ENCODE peak calls at places on chromosomes 7 and 10, in six cellular contexts. One of them, this sample, is unnamed. For H3K9me3, the result is how much of the 10 kb centered on the place peaks cover.

GRCh38 chr10:126208736-126209317 is 179.4 kb downstream of the ADAM12 start:
- DNase-seq in HCT116: no peak
- DNase-seq in SK-N-SH: no peak
- DNase-seq in HepG2: no peak
- DNase-seq in H1: no peak
- DNase-seq in GM12878: no peak
- DNase-seq in this sample: no peak

GRCh38 chr10:61692447-61692846 is 29.7 kb downstream of the CABCOCO1 start:
- DNase-seq in HCT116: no peak
- DNase-seq in SK-N-SH: no peak
- DNase-seq in HepG2: no peak
- DNase-seq in H1: no peak
- DNase-seq in GM12878: no peak
- DNase-seq in this sample: no peak

GRCh38 chr7:131336956-131337355 is 9.3 kb downstream of the MKLN1 start:
- DNase-seq in HCT116: peak
- DNase-seq in SK-N-SH: no peak
- DNase-seq in HepG2: peak
- DNase-seq in H1: no peak
- DNase-seq in GM12878: no peak
- DNase-seq in this sample: no peak

GRCh38 chr7:388961-389701 is 99.2 kb downstream of the FOXL3 start:
- DNase-seq in HCT116: no peak
- DNase-seq in SK-N-SH: no peak
- DNase-seq in HepG2: no peak
- DNase-seq in H1: no peak
- DNase-seq in GM12878: no peak
- DNase-seq in this sample: no peak

GRCh38 chr10:24453404-24453830 is 244.5 kb downstream of the KIAA1217 start:
- DNase-seq in HCT116: no peak
- DNase-seq in SK-N-SH: peak
- DNase-seq in HepG2: no peak
- DNase-seq in H1: no peak
- DNase-seq in GM12878: no peak
- DNase-seq in this sample: no peak

GRCh38 chr10:71078454-71079145 is 133.8 kb upstream of the UNC5B start:
- DNase-seq in HCT116: no peak
- DNase-seq in SK-N-SH: no peak
- DNase-seq in HepG2: no peak
- DNase-seq in H1: no peak
- DNase-seq in GM12878: no peak
- DNase-seq in this sample: no peak

GRCh38 chr10:71237843-71238623 is 25.7 kb downstream of the UNC5B start:
- DNase-seq in HCT116: no peak
- DNase-seq in SK-N-SH: no peak
- DNase-seq in HepG2: no peak
- DNase-seq in H1: no peak
- DNase-seq in GM12878: no peak
- DNase-seq in this sample: no peak

GRCh38 chr7:48033922-48034321 is 1.4 kb upstream of the C7orf57 start:
- DNase-seq in HCT116: no peak
- DNase-seq in SK-N-SH: no peak
- DNase-seq in HepG2: no peak
- DNase-seq in H1: no peak
- DNase-seq in GM12878: no peak
- DNase-seq in this sample: no peak

GRCh38 chr7:10973942-10974716 is 457 bp downstream of the PHF14 start:
- DNase-seq in HCT116: no peak
- DNase-seq in SK-N-SH: peak
- DNase-seq in HepG2: peak
- DNase-seq in H1: no peak
- DNase-seq in GM12878: no peak
- DNase-seq in this sample: no peak

GRCh38 chr7:100884741-100885439 is 4.6 kb downstream of the UFSP1 start:
- DNase-seq in HCT116: no peak
- DNase-seq in SK-N-SH: peak
- DNase-seq in HepG2: no peak
- DNase-seq in H1: no peak
- DNase-seq in GM12878: no peak
- DNase-seq in this sample: no peak

GRCh38 chr10:73647211-73647874 is 6.1 kb upstream of the MYOZ1 start:
- DNase-seq in HCT116: no peak
- DNase-seq in SK-N-SH: peak
- DNase-seq in HepG2: no peak
- DNase-seq in H1: peak
- DNase-seq in GM12878: no peak
- DNase-seq in this sample: no peak

DNA sequence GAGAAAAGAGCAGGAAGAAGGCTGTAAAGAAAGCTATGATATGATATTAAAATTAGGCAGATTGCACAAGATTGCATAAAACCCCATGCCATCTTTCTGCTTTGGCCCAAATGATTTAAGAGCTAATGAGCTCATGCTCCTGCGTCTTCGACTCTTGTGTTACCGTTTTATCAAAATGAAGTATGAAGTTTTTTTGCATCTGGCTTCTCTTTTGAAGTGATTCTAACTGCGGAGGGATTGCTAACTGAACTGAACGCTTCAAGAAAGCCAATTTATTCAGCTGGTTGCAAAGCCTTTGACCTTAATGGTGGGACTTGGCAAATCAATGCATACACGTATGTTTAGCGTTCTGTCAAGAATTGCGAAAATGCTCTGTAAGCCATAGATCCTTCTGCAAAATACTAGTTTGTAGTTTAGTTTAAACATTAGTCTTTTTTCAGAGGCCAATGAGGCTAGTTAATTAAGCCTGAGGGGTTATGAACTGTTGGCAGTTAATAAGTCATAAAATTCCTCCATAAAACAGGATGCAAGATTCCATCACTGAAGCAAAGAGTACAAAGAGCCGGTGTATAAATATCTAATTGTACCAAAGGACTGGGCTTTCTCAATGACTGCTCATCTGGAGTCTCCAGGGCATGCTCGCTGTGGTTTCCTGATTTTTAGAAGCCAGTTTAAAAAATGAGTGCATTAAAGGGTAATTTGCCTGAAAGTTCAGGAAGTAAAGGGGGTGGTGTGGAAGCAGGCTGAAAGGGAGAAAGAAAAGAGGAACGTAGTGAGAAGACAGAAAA is 282.7 kb downstream of the TWIST1 start:
- DNase-seq in HCT116: no peak
- DNase-seq in SK-N-SH: no peak
- DNase-seq in HepG2: no peak
- DNase-seq in H1: no peak
- DNase-seq in GM12878: no peak
- DNase-seq in this sample: peak
- H3K9ac ChIP-seq in HCT116: no peak
- H3K9ac ChIP-seq in SK-N-SH: no peak
- H3K9ac ChIP-seq in HepG2: no peak
- H3K9ac ChIP-seq in H1: no peak
- H3K9ac ChIP-seq in GM12878: no peak
- H3K9ac ChIP-seq in this sample: peak

DNA sequence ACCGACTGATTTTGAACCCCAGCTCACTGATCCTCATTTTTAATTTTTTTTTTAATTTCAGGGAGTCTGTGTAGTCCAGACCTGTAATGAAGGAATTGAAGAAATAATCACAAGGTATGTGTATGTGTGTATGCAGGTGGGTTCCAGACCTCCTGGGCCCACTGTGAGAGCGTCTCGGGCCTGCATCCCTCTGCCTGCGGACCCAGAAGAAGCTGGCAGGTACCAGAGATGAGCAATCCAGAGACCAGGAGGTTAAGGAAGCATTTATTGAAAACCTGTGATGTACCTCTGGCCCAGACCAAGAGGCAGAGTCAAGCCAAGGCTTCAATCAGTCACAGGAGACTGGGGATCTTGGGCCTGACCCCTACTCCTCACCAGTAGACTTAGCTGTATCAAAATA is 10.8 kb downstream of the SYCE1 start:
- DNase-seq in HCT116: no peak
- DNase-seq in SK-N-SH: no peak
- DNase-seq in HepG2: no peak
- DNase-seq in H1: no peak
- DNase-seq in GM12878: no peak
- DNase-seq in this sample: no peak
- H3K9me3 ChIP-seq in HCT116: under half
- H3K9me3 ChIP-seq in SK-N-SH: under half
- H3K9me3 ChIP-seq in HepG2: under half
- H3K9me3 ChIP-seq in H1: half or more
- H3K9me3 ChIP-seq in GM12878: under half
- H3K9me3 ChIP-seq in this sample: under half

GRCh38 chr10:26467639-26468038 is 29.5 kb downstream of the APBB1IP start:
- DNase-seq in HCT116: no peak
- DNase-seq in SK-N-SH: no peak
- DNase-seq in HepG2: no peak
- DNase-seq in H1: no peak
- DNase-seq in GM12878: no peak
- DNase-seq in this sample: no peak

GRCh38 chr10:26472440-26472778 is 34.3 kb downstream of the APBB1IP start:
- DNase-seq in HCT116: no peak
- DNase-seq in SK-N-SH: no peak
- DNase-seq in HepG2: no peak
- DNase-seq in H1: no peak
- DNase-seq in GM12878: no peak
- DNase-seq in this sample: no peak

GRCh38 chr10:26468291-26468690 is 30.1 kb downstream of the APBB1IP start:
- DNase-seq in HCT116: no peak
- DNase-seq in SK-N-SH: no peak
- DNase-seq in HepG2: peak
- DNase-seq in H1: no peak
- DNase-seq in GM12878: no peak
- DNase-seq in this sample: no peak

GRCh38 chr10:26464632-26465280 is 26.6 kb downstream of the APBB1IP start:
- DNase-seq in HCT116: no peak
- DNase-seq in SK-N-SH: no peak
- DNase-seq in HepG2: no peak
- DNase-seq in H1: no peak
- DNase-seq in GM12878: no peak
- DNase-seq in this sample: no peak

DNA sequence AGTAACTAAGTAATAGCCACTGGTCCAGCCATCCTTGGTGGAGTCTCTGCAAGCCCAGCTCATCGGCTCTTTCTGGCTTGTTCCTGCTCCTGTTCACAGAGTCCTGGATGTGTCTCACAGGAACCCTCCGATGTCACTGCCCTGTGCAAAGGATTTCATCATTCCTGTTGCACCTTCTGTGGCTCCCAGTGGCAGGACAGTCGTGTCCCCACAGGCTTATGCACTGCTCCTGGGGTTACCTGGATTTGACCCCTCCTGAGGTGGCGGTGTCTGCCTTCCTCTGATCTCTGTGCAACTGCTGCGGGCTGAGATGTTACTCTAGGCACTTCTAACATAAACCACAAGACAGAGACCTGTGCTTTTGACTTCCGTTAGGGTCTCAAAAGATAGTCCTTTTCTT is 30.6 kb downstream of the APBB1IP start:
- DNase-seq in HCT116: no peak
- DNase-seq in SK-N-SH: no peak
- DNase-seq in HepG2: no peak
- DNase-seq in H1: no peak
- DNase-seq in GM12878: no peak
- DNase-seq in this sample: no peak
- TF ChIP-seq POLR2AphosphoS5 in HCT116: no peak
- TF ChIP-seq POLR2AphosphoS5 in SK-N-SH: no peak
- TF ChIP-seq POLR2AphosphoS5 in HepG2: no peak
- TF ChIP-seq POLR2AphosphoS5 in H1: no peak
- TF ChIP-seq POLR2AphosphoS5 in GM12878: no peak
- TF ChIP-seq POLR2AphosphoS5 in this sample: no peak

DNA sequence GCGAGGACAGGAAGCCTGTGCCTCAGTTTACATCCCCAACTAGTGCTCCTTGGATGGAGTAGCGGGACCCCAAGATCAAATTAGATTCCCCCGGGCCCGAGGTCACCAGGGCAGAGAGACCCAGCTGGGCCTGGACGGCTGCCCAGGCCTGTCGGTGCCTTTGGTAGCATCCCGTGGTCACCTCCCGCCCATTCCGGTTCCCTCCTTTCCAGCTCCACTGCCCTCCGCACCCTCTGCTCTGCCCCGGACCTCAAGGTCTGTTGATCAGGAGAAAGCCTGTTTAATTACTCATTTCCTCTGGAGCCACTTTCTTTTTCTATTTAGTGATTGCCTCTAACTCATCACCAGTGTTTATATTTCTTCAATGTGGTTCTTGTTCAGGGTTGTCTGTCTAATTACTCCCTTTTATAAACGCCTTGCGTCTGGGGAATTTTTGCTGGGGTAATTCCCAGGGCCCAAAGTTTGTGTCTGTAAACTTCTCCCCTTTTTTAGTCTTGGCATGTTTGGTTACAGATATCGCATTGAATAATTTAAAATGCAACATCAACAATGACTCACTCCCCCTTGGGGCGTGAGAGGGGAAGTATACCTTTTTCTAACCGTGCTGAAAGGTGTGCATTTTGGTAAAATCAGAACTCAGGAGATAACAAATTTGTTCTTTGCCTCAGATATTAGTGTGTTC is 1.9 kb downstream of the FOXK1 start:
- DNase-seq in HCT116: no peak
- DNase-seq in SK-N-SH: peak
- DNase-seq in HepG2: peak
- DNase-seq in H1: no peak
- DNase-seq in GM12878: peak
- DNase-seq in this sample: no peak
- H3K9ac ChIP-seq in HCT116: peak
- H3K9ac ChIP-seq in SK-N-SH: peak
- H3K9ac ChIP-seq in HepG2: peak
- H3K9ac ChIP-seq in H1: no peak
- H3K9ac ChIP-seq in GM12878: peak
- H3K9ac ChIP-seq in this sample: peak

DNA sequence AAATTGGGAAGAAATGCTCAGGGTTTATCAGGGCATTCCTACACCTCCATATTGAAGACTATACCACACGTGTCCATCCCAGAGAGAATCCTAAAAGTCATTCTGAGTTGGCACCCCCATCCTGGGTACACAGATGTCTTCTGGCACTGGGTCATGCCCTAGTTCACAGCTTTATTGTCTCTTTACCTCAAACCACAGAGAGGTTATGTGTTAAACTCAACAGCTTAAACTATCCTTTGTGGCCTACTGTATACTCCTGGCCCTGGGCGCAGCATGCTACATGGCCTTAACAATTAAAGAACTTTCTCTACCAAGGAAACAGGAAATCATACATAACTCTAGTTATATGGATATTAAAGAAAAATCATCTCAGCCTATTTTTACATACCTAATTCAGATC is 115.6 kb upstream of the SEM1 start:
- DNase-seq in HCT116: no peak
- DNase-seq in SK-N-SH: no peak
- DNase-seq in HepG2: no peak
- DNase-seq in H1: no peak
- DNase-seq in GM12878: no peak
- DNase-seq in this sample: no peak
- H3K9me3 ChIP-seq in HCT116: under half
- H3K9me3 ChIP-seq in SK-N-SH: under half
- H3K9me3 ChIP-seq in HepG2: under half
- H3K9me3 ChIP-seq in H1: under half
- H3K9me3 ChIP-seq in GM12878: under half
- H3K9me3 ChIP-seq in this sample: under half

GRCh38 chr10:123682477-123682876 is 16.3 kb downstream of the GPR26 start:
- DNase-seq in HCT116: no peak
- DNase-seq in SK-N-SH: no peak
- DNase-seq in HepG2: no peak
- DNase-seq in H1: no peak
- DNase-seq in GM12878: no peak
- DNase-seq in this sample: no peak
- TF ChIP-seq POLR2AphosphoS5 in HCT116: no peak
- TF ChIP-seq POLR2AphosphoS5 in SK-N-SH: no peak
- TF ChIP-seq POLR2AphosphoS5 in HepG2: no peak
- TF ChIP-seq POLR2AphosphoS5 in H1: no peak
- TF ChIP-seq POLR2AphosphoS5 in GM12878: no peak
- TF ChIP-seq POLR2AphosphoS5 in this sample: no peak